ENCODE peak calls at places on chromosomes 4 and X, in six cellular contexts. W is dorsolateral prefrontal cortex, E is brain microvascular endothelial cell, R is tibial nerve, U is left ventricle myocardium inferior, C is H9. F is an unnamed sample.
A peak's percentile ranks its signal among the peaks of the same experiment; 100 is the strongest.

GRCh38 chrX:18889982-18890381 is 93.9 kb downstream of the PHKA2 start:
- DNase-seq in W (no peak), E (no peak), R (no peak), U (no peak), C (no peak), F (no peak)

GRCh38 chr4:109005523-109005922 is 242.7 kb upstream of the ETNPPL start:
- DNase-seq in W (no peak), E (peak; percentile 68), R (no peak), U (no peak), C (no peak), F (no peak)

GRCh38 chr4:105598044-105598443 is 45.6 kb downstream of the ARHGEF38 start:
- DNase-seq in W (no peak), E (no peak), R (no peak), U (no peak), C (no peak), F (no peak)

GRCh38 chr4:27123050-27123768 is 262.6 kb downstream of the STIM2 start:
- DNase-seq in W (no peak), E (no peak), R (no peak), U (no peak), C (peak; percentile 85), F (no peak)

GRCh38 chrX:16687514-16687913 is 25.0 kb downstream of the CTPS2 start:
- DNase-seq in W (no peak), E (no peak), R (no peak), U (no peak), C (no peak), F (peak; percentile 64)

GRCh38 chr4:2839060-2839459 is 4.6 kb upstream of the ADD1 start:
- DNase-seq in W (no peak), E (no peak), R (no peak), U (no peak), C (no peak), F (no peak)

GRCh38 chr4:111776546-111776945 is 368.7 kb upstream of the FAM241A start:
- DNase-seq in W (no peak), E (no peak), R (no peak), U (no peak), C (no peak), F (peak; percentile 42)

GRCh38 chr4:107719211-107719926 is 665 bp downstream of the PAPSS1 start:
- DNase-seq in W (peak; percentile 37), E (peak; percentile 9), R (no peak), U (no peak), C (peak; percentile 72), F (peak; percentile 32)

GRCh38 chr4:102386966-102387365 is 41.7 kb upstream of the SLC39A8 start:
- DNase-seq in W (no peak), E (no peak), R (no peak), U (no peak), C (no peak), F (no peak)

GRCh38 chrX:44651347-44651746 is 108.7 kb upstream of the FUNDC1 start:
- DNase-seq in W (peak; percentile 53), E (no peak), R (no peak), U (no peak), C (peak; percentile 28), F (no peak)

GRCh38 chrX:121755541-121755940 is 708.1 kb downstream of the GLUD2 start:
- DNase-seq in W (no peak), E (no peak), R (no peak), U (no peak), C (no peak), F (no peak)

GRCh38 chr4:32789026-32789608 is 2068.9 kb downstream of the PCDH7 start:
- DNase-seq in W (no peak), E (no peak), R (no peak), U (no peak), C (no peak), F (no peak)

GRCh38 chr4:54229631-54230478 is 762 bp downstream of the PDGFRA start:
- DNase-seq in W (no peak), E (peak; percentile 16), R (no peak), U (no peak), C (peak; percentile 67), F (no peak)

GRCh38 chr4:52657630-52658501 is 1.2 kb downstream of the USP46 start:
- DNase-seq in W (no peak), E (no peak), R (peak; percentile 10), U (no peak), C (peak; percentile 66), F (peak; percentile 32)

GRCh38 chrX:150761176-150761818 is 68.1 kb downstream of the MTMR1 start:
- DNase-seq in W (no peak), E (no peak), R (no peak), U (no peak), C (no peak), F (no peak)

GRCh38 chr4:5711479-5712184 is 631 bp downstream of the EVC start:
- DNase-seq in W (no peak), E (peak; percentile 51), R (no peak), U (peak; percentile 39), C (peak; percentile 57), F (peak; percentile 60)

GRCh38 chr4:4260185-4260751 is 12.2 kb upstream of the TMEM128 start:
- DNase-seq in W (no peak), E (peak; percentile 35), R (no peak), U (no peak), C (no peak), F (peak; percentile 82)

GRCh38 chrX:154516655-154517100 is 646 bp upstream of the FAM3A start:
- DNase-seq in W (no peak), E (no peak), R (peak; percentile 41), U (no peak), C (peak; percentile 59), F (no peak)

GRCh38 chrX:113959912-113960626 is 623.8 kb upstream of the HTR2C start:
- DNase-seq in W (no peak), E (no peak), R (no peak), U (no peak), C (peak; percentile 42), F (no peak)

GRCh38 chrX:69508610-69509009 is 4.5 kb downstream of the NALF2 start:
- DNase-seq in W (no peak), E (no peak), R (no peak), U (no peak), C (no peak), F (no peak)

GRCh38 chr4:145739840-145740239 is 59.9 kb downstream of the C4orf51 start:
- DNase-seq in W (no peak), E (no peak), R (no peak), U (no peak), C (no peak), F (no peak)

GRCh38 chr4:178752954-178753525 is 1310.8 kb upstream of the AGA start:
- DNase-seq in W (no peak), E (no peak), R (no peak), U (no peak), C (no peak), F (no peak)

GRCh38 chrX:121161501-121161933 is 114.1 kb downstream of the GLUD2 start:
- DNase-seq in W (no peak), E (no peak), R (no peak), U (no peak), C (no peak), F (no peak)

GRCh38 chr4:1369484-1370079 is 22.6 kb downstream of the UVSSA start:
- DNase-seq in W (no peak), E (no peak), R (no peak), U (peak; percentile 4), C (no peak), F (no peak)

GRCh38 chrX:26848511-26848910 is 614.6 kb downstream of the PPP4R3C start:
- DNase-seq in W (no peak), E (peak; percentile 5), R (no peak), U (no peak), C (no peak), F (no peak)

GRCh38 chrX:26851981-26852380 is 611.2 kb downstream of the PPP4R3C start:
- DNase-seq in W (no peak), E (peak; percentile 23), R (no peak), U (no peak), C (no peak), F (no peak)
- TF ChIP-seq CTCF in W (no peak), E (peak; percentile 30), R (no peak), U (peak; percentile 30), C (peak; percentile 54), F (no peak)

DNA sequence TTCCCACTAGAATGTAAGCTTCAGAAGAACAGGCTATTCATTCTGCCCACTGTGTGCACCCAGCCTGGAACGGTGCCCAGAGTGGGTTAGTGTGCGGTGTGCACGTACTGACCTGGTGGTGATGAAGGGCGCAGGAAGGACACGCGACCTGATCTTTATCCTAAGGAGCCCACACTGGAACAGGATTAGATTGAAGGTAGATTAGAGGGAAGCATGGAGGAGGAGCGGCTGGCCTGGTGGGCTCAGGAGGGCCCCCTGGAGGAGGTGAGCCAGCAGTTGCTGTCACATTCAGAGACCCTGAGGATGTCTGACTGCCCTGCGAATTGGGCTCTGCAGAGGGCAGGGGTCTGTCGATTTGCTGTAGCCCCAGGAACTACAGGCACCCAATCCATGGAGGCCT is 73.1 kb downstream of the HTRA3 start:
- DNase-seq in W (no peak), E (no peak), R (no peak), U (peak; percentile 18), C (peak; percentile 77), F (no peak)
- TF ChIP-seq CTCF in W (no peak), E (peak; percentile 64), R (no peak), U (no peak), C (peak; percentile 83), F (peak; percentile 35)

GRCh38 chr4:182309877-182310276 is 66.7 kb downstream of the TENM3 start:
- DNase-seq in W (no peak), E (no peak), R (no peak), U (no peak), C (no peak), F (no peak)

GRCh38 chr4:182307746-182308145 is 64.5 kb downstream of the TENM3 start:
- DNase-seq in W (no peak), E (peak; percentile 87), R (peak; percentile 47), U (no peak), C (no peak), F (peak; percentile 97)

GRCh38 chr4:182310316-182310715 is 67.1 kb downstream of the TENM3 start:
- DNase-seq in W (no peak), E (no peak), R (no peak), U (no peak), C (no peak), F (peak; percentile 13)

GRCh38 chr4:182303847-182304246 is 60.6 kb downstream of the TENM3 start:
- DNase-seq in W (no peak), E (no peak), R (no peak), U (no peak), C (no peak), F (no peak)

GRCh38 chr4:182306792-182307507 is 63.7 kb downstream of the TENM3 start:
- DNase-seq in W (no peak), E (no peak), R (no peak), U (no peak), C (no peak), F (peak; percentile 20)
- TF ChIP-seq CTCF in W (no peak), E (peak; percentile 45), R (no peak), U (peak; percentile 20), C (no peak), F (peak; percentile 70)

DNA sequence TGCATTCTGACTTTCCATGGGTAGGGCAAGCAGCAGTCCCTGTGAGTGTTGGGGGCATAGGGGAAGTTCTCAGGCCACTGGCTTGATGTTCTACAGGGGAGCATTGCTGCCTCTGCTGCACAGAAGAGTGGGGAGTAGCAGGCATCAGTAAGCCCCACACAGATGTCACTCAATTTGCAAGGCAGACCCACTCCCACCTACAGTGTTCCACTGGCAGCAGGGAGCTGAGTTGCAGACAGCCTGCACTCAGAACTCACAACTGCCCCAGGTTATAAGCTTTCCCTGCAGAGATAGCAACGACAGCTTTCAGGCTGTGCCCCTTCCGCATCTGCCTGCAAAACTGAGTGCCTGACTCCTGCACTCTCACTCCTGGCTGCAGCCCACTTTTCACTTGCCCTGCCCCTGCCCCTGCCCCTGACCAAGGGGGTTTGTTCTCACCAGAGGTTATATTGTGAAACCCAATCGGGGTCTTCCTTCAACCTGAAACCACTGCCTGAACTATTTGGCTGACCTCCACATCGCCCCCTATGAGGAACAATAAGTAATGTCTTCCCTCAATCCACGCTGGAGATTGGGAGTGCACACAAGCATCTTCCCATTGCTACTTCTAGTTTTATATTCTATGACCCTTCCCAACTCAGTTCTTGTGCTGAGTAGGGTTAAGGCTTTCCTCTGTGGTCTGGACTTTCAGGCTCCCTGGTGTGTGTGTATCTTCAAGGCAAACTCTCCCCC is 227.4 kb upstream of the CXorf51B start:
- DNase-seq in W (no peak), E (no peak), R (no peak), U (no peak), C (peak; percentile 41), F (no peak)
- TF ChIP-seq CTCF in W (no peak), E (no peak), R (no peak), U (no peak), C (peak; percentile 54), F (no peak)